ENCODE peak calls at places on chromosomes 11 and 22, in four cellular contexts. One of them, this sample, is unnamed.

GRCh38 chr11:81886406-81887075 is 847.1 kb downstream of the FAM181B start:
- DNase-seq in activated CD4-positive, alpha-beta T cell treated with anti-CD3 and anti-CD28 coated beads, Interleukin-2, amount 10 ng/mL, durations not matched to agents 7 days and 5 days: no peak
- DNase-seq in stimulated activated CD8-positive, alpha-beta memory T cell treated with anti-CD3 and anti-CD28 coated beads, Interleukin-7, amount 100 ng/mL, for 1 hour: no peak
- DNase-seq in neural progenitor cell: no peak
- DNase-seq in this sample: no peak

GRCh38 chr11:124071622-124071948 is 30.5 kb upstream of the OR10G7 start:
- DNase-seq in neural progenitor cell: no peak
- DNase-seq in activated CD4-positive, alpha-beta T cell treated with anti-CD3 and anti-CD28 coated beads, Interleukin-2, amount 10 ng/mL, durations not matched to agents 7 days and 5 days: no peak
- DNase-seq in stimulated activated CD8-positive, alpha-beta memory T cell treated with anti-CD3 and anti-CD28 coated beads, Interleukin-7, amount 100 ng/mL, for 1 hour: no peak
- DNase-seq in this sample: no peak

GRCh38 chr22:30878516-30879365 is 89.8 kb downstream of the MORC2 start:
- DNase-seq in neural progenitor cell: no peak
- DNase-seq in activated CD4-positive, alpha-beta T cell treated with anti-CD3 and anti-CD28 coated beads, Interleukin-2, amount 10 ng/mL, durations not matched to agents 7 days and 5 days: no peak
- DNase-seq in stimulated activated CD8-positive, alpha-beta memory T cell treated with anti-CD3 and anti-CD28 coated beads, Interleukin-7, amount 100 ng/mL, for 1 hour: no peak
- DNase-seq in this sample: peak

GRCh38 chr11:66914505-66914904 is 43.7 kb downstream of the PC start:
- DNase-seq in activated CD4-positive, alpha-beta T cell treated with anti-CD3 and anti-CD28 coated beads, Interleukin-2, amount 10 ng/mL, durations not matched to agents 7 days and 5 days: no peak
- DNase-seq in neural progenitor cell: no peak
- DNase-seq in stimulated activated CD8-positive, alpha-beta memory T cell treated with anti-CD3 and anti-CD28 coated beads, Interleukin-7, amount 100 ng/mL, for 1 hour: no peak
- DNase-seq in this sample: no peak

GRCh38 chr11:117703209-117703608 is 93.8 kb downstream of the DSCAML1 start:
- DNase-seq in stimulated activated CD8-positive, alpha-beta memory T cell treated with anti-CD3 and anti-CD28 coated beads, Interleukin-7, amount 100 ng/mL, for 1 hour: no peak
- DNase-seq in neural progenitor cell: peak
- DNase-seq in activated CD4-positive, alpha-beta T cell treated with anti-CD3 and anti-CD28 coated beads, Interleukin-2, amount 10 ng/mL, durations not matched to agents 7 days and 5 days: no peak
- DNase-seq in this sample: no peak

GRCh38 chr11:16789560-16790483 is 51.4 kb downstream of the C11orf58 start:
- DNase-seq in neural progenitor cell: no peak
- DNase-seq in stimulated activated CD8-positive, alpha-beta memory T cell treated with anti-CD3 and anti-CD28 coated beads, Interleukin-7, amount 100 ng/mL, for 1 hour: no peak
- DNase-seq in activated CD4-positive, alpha-beta T cell treated with anti-CD3 and anti-CD28 coated beads, Interleukin-2, amount 10 ng/mL, durations not matched to agents 7 days and 5 days: no peak
- DNase-seq in this sample: no peak

GRCh38 chr22:44424131-44424711 is 73.8 kb downstream of the RTL6 start:
- DNase-seq in stimulated activated CD8-positive, alpha-beta memory T cell treated with anti-CD3 and anti-CD28 coated beads, Interleukin-7, amount 100 ng/mL, for 1 hour: no peak
- DNase-seq in neural progenitor cell: no peak
- DNase-seq in activated CD4-positive, alpha-beta T cell treated with anti-CD3 and anti-CD28 coated beads, Interleukin-2, amount 10 ng/mL, durations not matched to agents 7 days and 5 days: no peak
- DNase-seq in this sample: no peak

GRCh38 chr11:43580735-43581369 is 99.7 kb upstream of the HSD17B12 start:
- DNase-seq in stimulated activated CD8-positive, alpha-beta memory T cell treated with anti-CD3 and anti-CD28 coated beads, Interleukin-7, amount 100 ng/mL, for 1 hour: no peak
- DNase-seq in activated CD4-positive, alpha-beta T cell treated with anti-CD3 and anti-CD28 coated beads, Interleukin-2, amount 10 ng/mL, durations not matched to agents 7 days and 5 days: no peak
- DNase-seq in neural progenitor cell: peak
- DNase-seq in this sample: no peak

GRCh38 chr11:126628450-126628789 is 272.9 kb downstream of the ST3GAL4 start:
- DNase-seq in stimulated activated CD8-positive, alpha-beta memory T cell treated with anti-CD3 and anti-CD28 coated beads, Interleukin-7, amount 100 ng/mL, for 1 hour: no peak
- DNase-seq in neural progenitor cell: no peak
- DNase-seq in activated CD4-positive, alpha-beta T cell treated with anti-CD3 and anti-CD28 coated beads, Interleukin-2, amount 10 ng/mL, durations not matched to agents 7 days and 5 days: no peak
- DNase-seq in this sample: no peak

GRCh38 chr11:125429174-125429707 is 66.8 kb downstream of the FEZ1 start:
- DNase-seq in neural progenitor cell: peak
- DNase-seq in stimulated activated CD8-positive, alpha-beta memory T cell treated with anti-CD3 and anti-CD28 coated beads, Interleukin-7, amount 100 ng/mL, for 1 hour: no peak
- DNase-seq in activated CD4-positive, alpha-beta T cell treated with anti-CD3 and anti-CD28 coated beads, Interleukin-2, amount 10 ng/mL, durations not matched to agents 7 days and 5 days: peak
- DNase-seq in this sample: peak

GRCh38 chr11:43943931-43944751 is 1.7 kb downstream of the C11orf96 start:
- DNase-seq in neural progenitor cell: peak
- DNase-seq in activated CD4-positive, alpha-beta T cell treated with anti-CD3 and anti-CD28 coated beads, Interleukin-2, amount 10 ng/mL, durations not matched to agents 7 days and 5 days: no peak
- DNase-seq in stimulated activated CD8-positive, alpha-beta memory T cell treated with anti-CD3 and anti-CD28 coated beads, Interleukin-7, amount 100 ng/mL, for 1 hour: no peak
- DNase-seq in this sample: peak

GRCh38 chr22:29109853-29110252 is 37.0 kb downstream of the KREMEN1 start:
- DNase-seq in stimulated activated CD8-positive, alpha-beta memory T cell treated with anti-CD3 and anti-CD28 coated beads, Interleukin-7, amount 100 ng/mL, for 1 hour: no peak
- DNase-seq in neural progenitor cell: no peak
- DNase-seq in activated CD4-positive, alpha-beta T cell treated with anti-CD3 and anti-CD28 coated beads, Interleukin-2, amount 10 ng/mL, durations not matched to agents 7 days and 5 days: no peak
- DNase-seq in this sample: no peak

GRCh38 chr22:49779853-49780271 is 47.8 kb downstream of the BRD1 start:
- DNase-seq in stimulated activated CD8-positive, alpha-beta memory T cell treated with anti-CD3 and anti-CD28 coated beads, Interleukin-7, amount 100 ng/mL, for 1 hour: no peak
- DNase-seq in neural progenitor cell: no peak
- DNase-seq in activated CD4-positive, alpha-beta T cell treated with anti-CD3 and anti-CD28 coated beads, Interleukin-2, amount 10 ng/mL, durations not matched to agents 7 days and 5 days: no peak
- DNase-seq in this sample: no peak

GRCh38 chr22:42560781-42561180 is 7.0 kb downstream of the SERHL2 start:
- DNase-seq in stimulated activated CD8-positive, alpha-beta memory T cell treated with anti-CD3 and anti-CD28 coated beads, Interleukin-7, amount 100 ng/mL, for 1 hour: no peak
- DNase-seq in activated CD4-positive, alpha-beta T cell treated with anti-CD3 and anti-CD28 coated beads, Interleukin-2, amount 10 ng/mL, durations not matched to agents 7 days and 5 days: peak
- DNase-seq in neural progenitor cell: peak
- DNase-seq in this sample: peak

GRCh38 chr11:80241766-80242165 is 800.9 kb upstream of the TENM4 start:
- DNase-seq in stimulated activated CD8-positive, alpha-beta memory T cell treated with anti-CD3 and anti-CD28 coated beads, Interleukin-7, amount 100 ng/mL, for 1 hour: no peak
- DNase-seq in activated CD4-positive, alpha-beta T cell treated with anti-CD3 and anti-CD28 coated beads, Interleukin-2, amount 10 ng/mL, durations not matched to agents 7 days and 5 days: no peak
- DNase-seq in neural progenitor cell: no peak
- DNase-seq in this sample: no peak

GRCh38 chr11:113549611-113550061 is 74.4 kb upstream of the DRD2 start:
- DNase-seq in neural progenitor cell: no peak
- DNase-seq in stimulated activated CD8-positive, alpha-beta memory T cell treated with anti-CD3 and anti-CD28 coated beads, Interleukin-7, amount 100 ng/mL, for 1 hour: no peak
- DNase-seq in activated CD4-positive, alpha-beta T cell treated with anti-CD3 and anti-CD28 coated beads, Interleukin-2, amount 10 ng/mL, durations not matched to agents 7 days and 5 days: no peak
- DNase-seq in this sample: no peak

GRCh38 chr11:2300290-2300935 is 1.3 kb downstream of the C11orf21 start:
- DNase-seq in activated CD4-positive, alpha-beta T cell treated with anti-CD3 and anti-CD28 coated beads, Interleukin-2, amount 10 ng/mL, durations not matched to agents 7 days and 5 days: peak
- DNase-seq in neural progenitor cell: no peak
- DNase-seq in stimulated activated CD8-positive, alpha-beta memory T cell treated with anti-CD3 and anti-CD28 coated beads, Interleukin-7, amount 100 ng/mL, for 1 hour: no peak
- DNase-seq in this sample: peak

GRCh38 chr11:60831501-60832079 is 10.3 kb upstream of the CCDC86 start:
- DNase-seq in activated CD4-positive, alpha-beta T cell treated with anti-CD3 and anti-CD28 coated beads, Interleukin-2, amount 10 ng/mL, durations not matched to agents 7 days and 5 days: no peak
- DNase-seq in stimulated activated CD8-positive, alpha-beta memory T cell treated with anti-CD3 and anti-CD28 coated beads, Interleukin-7, amount 100 ng/mL, for 1 hour: no peak
- DNase-seq in neural progenitor cell: no peak
- DNase-seq in this sample: no peak

GRCh38 chr11:125167292-125167953 is 2.9 kb downstream of the PKNOX2 start:
- DNase-seq in neural progenitor cell: peak
- DNase-seq in stimulated activated CD8-positive, alpha-beta memory T cell treated with anti-CD3 and anti-CD28 coated beads, Interleukin-7, amount 100 ng/mL, for 1 hour: no peak
- DNase-seq in activated CD4-positive, alpha-beta T cell treated with anti-CD3 and anti-CD28 coated beads, Interleukin-2, amount 10 ng/mL, durations not matched to agents 7 days and 5 days: no peak
- DNase-seq in this sample: no peak

GRCh38 chr11:102097175-102097574 is 13.1 kb upstream of the YAP1 start:
- DNase-seq in neural progenitor cell: no peak
- DNase-seq in activated CD4-positive, alpha-beta T cell treated with anti-CD3 and anti-CD28 coated beads, Interleukin-2, amount 10 ng/mL, durations not matched to agents 7 days and 5 days: no peak
- DNase-seq in stimulated activated CD8-positive, alpha-beta memory T cell treated with anti-CD3 and anti-CD28 coated beads, Interleukin-7, amount 100 ng/mL, for 1 hour: no peak
- DNase-seq in this sample: no peak

GRCh38 chr22:28051787-28052356 is 132.8 kb upstream of the PITPNB start:
- DNase-seq in activated CD4-positive, alpha-beta T cell treated with anti-CD3 and anti-CD28 coated beads, Interleukin-2, amount 10 ng/mL, durations not matched to agents 7 days and 5 days: peak
- DNase-seq in neural progenitor cell: peak
- DNase-seq in stimulated activated CD8-positive, alpha-beta memory T cell treated with anti-CD3 and anti-CD28 coated beads, Interleukin-7, amount 100 ng/mL, for 1 hour: no peak
- DNase-seq in this sample: peak

GRCh38 chr11:132632641-132633124 is 899.6 kb downstream of the OPCML start:
- DNase-seq in activated CD4-positive, alpha-beta T cell treated with anti-CD3 and anti-CD28 coated beads, Interleukin-2, amount 10 ng/mL, durations not matched to agents 7 days and 5 days: no peak
- DNase-seq in neural progenitor cell: no peak
- DNase-seq in stimulated activated CD8-positive, alpha-beta memory T cell treated with anti-CD3 and anti-CD28 coated beads, Interleukin-7, amount 100 ng/mL, for 1 hour: no peak
- DNase-seq in this sample: peak

GRCh38 chr22:32339190-32340012 is 18.3 kb upstream of the RFPL3 start:
- DNase-seq in neural progenitor cell: no peak
- DNase-seq in stimulated activated CD8-positive, alpha-beta memory T cell treated with anti-CD3 and anti-CD28 coated beads, Interleukin-7, amount 100 ng/mL, for 1 hour: no peak
- DNase-seq in activated CD4-positive, alpha-beta T cell treated with anti-CD3 and anti-CD28 coated beads, Interleukin-2, amount 10 ng/mL, durations not matched to agents 7 days and 5 days: no peak
- DNase-seq in this sample: no peak

GRCh38 chr22:32317524-32317923 is 40.1 kb upstream of the RFPL3 start:
- DNase-seq in neural progenitor cell: no peak
- DNase-seq in activated CD4-positive, alpha-beta T cell treated with anti-CD3 and anti-CD28 coated beads, Interleukin-2, amount 10 ng/mL, durations not matched to agents 7 days and 5 days: peak
- DNase-seq in stimulated activated CD8-positive, alpha-beta memory T cell treated with anti-CD3 and anti-CD28 coated beads, Interleukin-7, amount 100 ng/mL, for 1 hour: no peak
- DNase-seq in this sample: no peak

GRCh38 chr11:69200331-69201047 is 44.8 kb downstream of the SMIM38 start:
- DNase-seq in neural progenitor cell: peak
- DNase-seq in activated CD4-positive, alpha-beta T cell treated with anti-CD3 and anti-CD28 coated beads, Interleukin-2, amount 10 ng/mL, durations not matched to agents 7 days and 5 days: no peak
- DNase-seq in stimulated activated CD8-positive, alpha-beta memory T cell treated with anti-CD3 and anti-CD28 coated beads, Interleukin-7, amount 100 ng/mL, for 1 hour: no peak
- DNase-seq in this sample: no peak

GRCh38 chr11:43643898-43644625 is 36.5 kb upstream of the HSD17B12 start:
- DNase-seq in activated CD4-positive, alpha-beta T cell treated with anti-CD3 and anti-CD28 coated beads, Interleukin-2, amount 10 ng/mL, durations not matched to agents 7 days and 5 days: peak
- DNase-seq in neural progenitor cell: peak
- DNase-seq in stimulated activated CD8-positive, alpha-beta memory T cell treated with anti-CD3 and anti-CD28 coated beads, Interleukin-7, amount 100 ng/mL, for 1 hour: peak
- DNase-seq in this sample: peak

GRCh38 chr11:123103326-123103980 is 41.5 kb upstream of the HSPA8 start:
- DNase-seq in activated CD4-positive, alpha-beta T cell treated with anti-CD3 and anti-CD28 coated beads, Interleukin-2, amount 10 ng/mL, durations not matched to agents 7 days and 5 days: peak
- DNase-seq in stimulated activated CD8-positive, alpha-beta memory T cell treated with anti-CD3 and anti-CD28 coated beads, Interleukin-7, amount 100 ng/mL, for 1 hour: no peak
- DNase-seq in neural progenitor cell: peak
- DNase-seq in this sample: peak

GRCh38 chr22:48135641-48136040 is 1373.2 kb downstream of the TBC1D22A start:
- DNase-seq in stimulated activated CD8-positive, alpha-beta memory T cell treated with anti-CD3 and anti-CD28 coated beads, Interleukin-7, amount 100 ng/mL, for 1 hour: no peak
- DNase-seq in neural progenitor cell: no peak
- DNase-seq in activated CD4-positive, alpha-beta T cell treated with anti-CD3 and anti-CD28 coated beads, Interleukin-2, amount 10 ng/mL, durations not matched to agents 7 days and 5 days: no peak
- DNase-seq in this sample: no peak

GRCh38 chr22:29231971-29232959 is 26.6 kb downstream of the EMID1 start:
- DNase-seq in neural progenitor cell: no peak
- DNase-seq in stimulated activated CD8-positive, alpha-beta memory T cell treated with anti-CD3 and anti-CD28 coated beads, Interleukin-7, amount 100 ng/mL, for 1 hour: no peak
- DNase-seq in activated CD4-positive, alpha-beta T cell treated with anti-CD3 and anti-CD28 coated beads, Interleukin-2, amount 10 ng/mL, durations not matched to agents 7 days and 5 days: no peak
- DNase-seq in this sample: no peak

GRCh38 chr11:106989056-106989455 is 29.2 kb downstream of the GUCY1A2 start:
- DNase-seq in stimulated activated CD8-positive, alpha-beta memory T cell treated with anti-CD3 and anti-CD28 coated beads, Interleukin-7, amount 100 ng/mL, for 1 hour: no peak
- DNase-seq in neural progenitor cell: no peak
- DNase-seq in activated CD4-positive, alpha-beta T cell treated with anti-CD3 and anti-CD28 coated beads, Interleukin-2, amount 10 ng/mL, durations not matched to agents 7 days and 5 days: no peak
- DNase-seq in this sample: no peak

GRCh38 chr22:40044870-40045834 is 50.4 kb downstream of the FAM83F start:
- DNase-seq in stimulated activated CD8-positive, alpha-beta memory T cell treated with anti-CD3 and anti-CD28 coated beads, Interleukin-7, amount 100 ng/mL, for 1 hour: peak
- DNase-seq in activated CD4-positive, alpha-beta T cell treated with anti-CD3 and anti-CD28 coated beads, Interleukin-2, amount 10 ng/mL, durations not matched to agents 7 days and 5 days: peak
- DNase-seq in neural progenitor cell: peak
- DNase-seq in this sample: peak

GRCh38 chr22:26673485-26673884 is 16.1 kb downstream of the MIAT start:
- DNase-seq in neural progenitor cell: no peak
- DNase-seq in activated CD4-positive, alpha-beta T cell treated with anti-CD3 and anti-CD28 coated beads, Interleukin-2, amount 10 ng/mL, durations not matched to agents 7 days and 5 days: peak
- DNase-seq in stimulated activated CD8-positive, alpha-beta memory T cell treated with anti-CD3 and anti-CD28 coated beads, Interleukin-7, amount 100 ng/mL, for 1 hour: no peak
- DNase-seq in this sample: no peak

GRCh38 chr11:61700221-61700620 is 20.0 kb downstream of the DAGLA start:
- DNase-seq in neural progenitor cell: no peak
- DNase-seq in stimulated activated CD8-positive, alpha-beta memory T cell treated with anti-CD3 and anti-CD28 coated beads, Interleukin-7, amount 100 ng/mL, for 1 hour: no peak
- DNase-seq in activated CD4-positive, alpha-beta T cell treated with anti-CD3 and anti-CD28 coated beads, Interleukin-2, amount 10 ng/mL, durations not matched to agents 7 days and 5 days: no peak
- DNase-seq in this sample: no peak

GRCh38 chr22:38412435-38413084 is 42.4 kb downstream of the KCNJ4 start:
- DNase-seq in neural progenitor cell: peak
- DNase-seq in activated CD4-positive, alpha-beta T cell treated with anti-CD3 and anti-CD28 coated beads, Interleukin-2, amount 10 ng/mL, durations not matched to agents 7 days and 5 days: peak
- DNase-seq in stimulated activated CD8-positive, alpha-beta memory T cell treated with anti-CD3 and anti-CD28 coated beads, Interleukin-7, amount 100 ng/mL, for 1 hour: no peak
- DNase-seq in this sample: peak

GRCh38 chr11:76214968-76215548 is 8.8 kb upstream of the WNT11 start:
- DNase-seq in activated CD4-positive, alpha-beta T cell treated with anti-CD3 and anti-CD28 coated beads, Interleukin-2, amount 10 ng/mL, durations not matched to agents 7 days and 5 days: no peak
- DNase-seq in neural progenitor cell: no peak
- DNase-seq in stimulated activated CD8-positive, alpha-beta memory T cell treated with anti-CD3 and anti-CD28 coated beads, Interleukin-7, amount 100 ng/mL, for 1 hour: no peak
- DNase-seq in this sample: no peak

GRCh38 chr22:32622004-32622761 is 147.6 kb downstream of the FBXO7 start:
- DNase-seq in neural progenitor cell: peak
- DNase-seq in stimulated activated CD8-positive, alpha-beta memory T cell treated with anti-CD3 and anti-CD28 coated beads, Interleukin-7, amount 100 ng/mL, for 1 hour: no peak
- DNase-seq in activated CD4-positive, alpha-beta T cell treated with anti-CD3 and anti-CD28 coated beads, Interleukin-2, amount 10 ng/mL, durations not matched to agents 7 days and 5 days: no peak
- DNase-seq in this sample: no peak

This sample was measured in erythroblast.